ENCODE peak calls at places on chromosomes 12 and 14, in six cellular contexts. One of them, this sample, is unnamed.

GRCh38 chr14:89139404-89140247 is 277.4 kb downstream of the FOXN3 start:
- DNase-seq in epithelial cell of esophagus: peak; percentile 45
- DNase-seq in D721Med: no peak
- DNase-seq in HFFc6: no peak
- DNase-seq in lower lobe of right lung: no peak
- DNase-seq in GM10248: no peak
- DNase-seq in this sample: no peak

GRCh38 chr12:123337053-123337452 is 27.6 kb downstream of the SBNO1 start:
- DNase-seq in epithelial cell of esophagus: no peak
- DNase-seq in D721Med: no peak
- DNase-seq in HFFc6: no peak
- DNase-seq in lower lobe of right lung: no peak
- DNase-seq in GM10248: no peak
- DNase-seq in this sample: no peak

GRCh38 chr12:38903596-38903995 is 1.8 kb downstream of the CPNE8 start:
- DNase-seq in epithelial cell of esophagus: no peak
- DNase-seq in D721Med: no peak
- DNase-seq in HFFc6: no peak
- DNase-seq in lower lobe of right lung: no peak
- DNase-seq in GM10248: no peak
- DNase-seq in this sample: no peak

GRCh38 chr12:21769311-21769710 is 5.2 kb downstream of the KCNJ8 start:
- DNase-seq in epithelial cell of esophagus: no peak
- DNase-seq in D721Med: no peak
- DNase-seq in HFFc6: no peak
- DNase-seq in lower lobe of right lung: no peak
- DNase-seq in GM10248: no peak
- DNase-seq in this sample: no peak

GRCh38 chr12:46559311-46559710 is 186.7 kb upstream of the SLC38A2 start:
- DNase-seq in epithelial cell of esophagus: peak; percentile 98
- DNase-seq in D721Med: no peak
- DNase-seq in HFFc6: no peak
- DNase-seq in lower lobe of right lung: no peak
- DNase-seq in GM10248: no peak
- DNase-seq in this sample: no peak

GRCh38 chr12:27333311-27334009 is 824 bp downstream of the BMAL2 start:
- DNase-seq in epithelial cell of esophagus: peak; percentile 62
- DNase-seq in D721Med: no peak
- DNase-seq in HFFc6: no peak
- DNase-seq in lower lobe of right lung: peak; percentile 72
- DNase-seq in GM10248: peak; percentile 45
- DNase-seq in this sample: no peak

GRCh38 chr12:63965936-63966602 is 121.6 kb downstream of the SRGAP1 start:
- DNase-seq in epithelial cell of esophagus: no peak
- DNase-seq in D721Med: no peak
- DNase-seq in HFFc6: no peak
- DNase-seq in lower lobe of right lung: no peak
- DNase-seq in GM10248: no peak
- DNase-seq in this sample: no peak

GRCh38 chr12:113241191-113242017 is 20.1 kb downstream of the TPCN1 start:
- DNase-seq in epithelial cell of esophagus: peak; percentile 98
- DNase-seq in D721Med: no peak
- DNase-seq in HFFc6: peak; percentile 98
- DNase-seq in lower lobe of right lung: no peak
- DNase-seq in GM10248: no peak
- DNase-seq in this sample: no peak

GRCh38 chr12:27861428-27862167 is 81.6 kb upstream of the MANSC4 start:
- DNase-seq in epithelial cell of esophagus: no peak
- DNase-seq in D721Med: no peak
- DNase-seq in HFFc6: no peak
- DNase-seq in lower lobe of right lung: no peak
- DNase-seq in GM10248: peak; percentile 13
- DNase-seq in this sample: no peak

GRCh38 chr12:119692410-119692809 is 24.5 kb downstream of the PRKAB1 start:
- DNase-seq in epithelial cell of esophagus: no peak
- DNase-seq in D721Med: no peak
- DNase-seq in HFFc6: no peak
- DNase-seq in lower lobe of right lung: no peak
- DNase-seq in GM10248: no peak
- DNase-seq in this sample: no peak

GRCh38 chr14:105532735-105533141 is 6.4 kb downstream of the TMEM121 start:
- DNase-seq in epithelial cell of esophagus: no peak
- DNase-seq in D721Med: no peak
- DNase-seq in HFFc6: no peak
- DNase-seq in lower lobe of right lung: no peak
- DNase-seq in GM10248: peak; percentile 79
- DNase-seq in this sample: no peak
- TF ChIP-seq CTCF in epithelial cell of esophagus: peak; percentile 8
- TF ChIP-seq CTCF in D721Med: peak; percentile 10
- TF ChIP-seq CTCF in HFFc6: peak; percentile 63
- TF ChIP-seq CTCF in lower lobe of right lung: peak; percentile 10
- TF ChIP-seq CTCF in GM10248: peak; percentile 76
- TF ChIP-seq CTCF in this sample: peak; percentile 58

GRCh38 chr12:402127-402456 is 648 bp downstream of the CCDC77 start:
- DNase-seq in epithelial cell of esophagus: peak; percentile 53
- DNase-seq in D721Med: no peak
- DNase-seq in HFFc6: peak; percentile 29
- DNase-seq in lower lobe of right lung: no peak
- DNase-seq in GM10248: no peak
- DNase-seq in this sample: no peak
- TF ChIP-seq CTCF in epithelial cell of esophagus: peak; percentile 52
- TF ChIP-seq CTCF in D721Med: peak; percentile 48
- TF ChIP-seq CTCF in HFFc6: no peak
- TF ChIP-seq CTCF in lower lobe of right lung: no peak
- TF ChIP-seq CTCF in GM10248: no peak
- TF ChIP-seq CTCF in this sample: peak; percentile 50

GRCh38 chr12:23221066-23221465 is 596.1 kb downstream of the ETNK1 start:
- DNase-seq in epithelial cell of esophagus: peak; percentile 44
- DNase-seq in D721Med: no peak
- DNase-seq in HFFc6: no peak
- DNase-seq in lower lobe of right lung: no peak
- DNase-seq in GM10248: no peak
- DNase-seq in this sample: no peak
- TF ChIP-seq CTCF in epithelial cell of esophagus: peak; percentile 60
- TF ChIP-seq CTCF in D721Med: peak; percentile 19
- TF ChIP-seq CTCF in HFFc6: no peak
- TF ChIP-seq CTCF in lower lobe of right lung: no peak
- TF ChIP-seq CTCF in GM10248: no peak
- TF ChIP-seq CTCF in this sample: peak; percentile 57

GRCh38 chr12:54251667-54252284 is 28.1 kb downstream of the CBX5 start:
- DNase-seq in epithelial cell of esophagus: peak; percentile 57
- DNase-seq in D721Med: no peak
- DNase-seq in HFFc6: peak; percentile 39
- DNase-seq in lower lobe of right lung: no peak
- DNase-seq in GM10248: peak; percentile 65
- DNase-seq in this sample: no peak
- TF ChIP-seq CTCF in epithelial cell of esophagus: peak; percentile 58
- TF ChIP-seq CTCF in D721Med: peak; percentile 73
- TF ChIP-seq CTCF in HFFc6: peak; percentile 88
- TF ChIP-seq CTCF in lower lobe of right lung: peak; percentile 61
- TF ChIP-seq CTCF in GM10248: peak; percentile 66
- TF ChIP-seq CTCF in this sample: peak; percentile 76

DNA sequence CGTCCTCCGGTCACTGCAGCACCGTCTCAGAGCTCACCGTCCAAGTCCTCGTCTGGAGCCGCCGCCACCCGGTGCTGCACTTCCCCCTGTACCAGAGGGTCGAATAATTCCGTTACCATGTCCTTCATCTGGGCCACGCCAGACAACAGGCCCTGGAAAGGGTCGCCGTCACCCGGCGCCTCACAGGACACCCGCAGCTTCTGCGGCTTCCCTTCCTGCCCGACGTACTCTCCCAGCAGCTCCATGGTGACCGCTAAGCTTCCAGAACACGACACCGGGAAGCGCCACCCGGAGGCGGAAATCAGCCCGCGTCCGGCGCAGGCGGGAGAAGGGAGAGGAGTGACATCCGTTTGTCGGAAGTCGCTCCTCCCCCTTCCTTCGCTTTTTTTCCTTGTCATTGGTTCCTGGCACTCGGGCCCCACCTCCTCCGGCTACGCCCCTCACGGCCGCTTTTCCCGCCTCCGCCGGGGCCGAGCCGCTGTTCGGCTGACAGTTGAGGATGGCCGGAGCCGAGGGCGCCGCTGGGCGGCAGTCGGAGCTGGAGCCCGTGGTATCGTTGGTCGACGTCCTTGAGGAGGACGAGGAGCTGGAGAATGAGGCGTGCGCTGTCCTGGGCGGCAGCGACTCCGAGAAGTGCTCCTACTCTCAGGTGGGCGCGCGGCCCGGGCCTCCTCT is at the start of the genes GON7 and UBR7:
- DNase-seq in epithelial cell of esophagus: peak; percentile 99
- DNase-seq in D721Med: peak; percentile 75
- DNase-seq in HFFc6: peak; percentile 97
- DNase-seq in lower lobe of right lung: peak; percentile 94
- DNase-seq in GM10248: peak; percentile 94
- DNase-seq in this sample: peak; percentile 89
- TF ChIP-seq CTCF in epithelial cell of esophagus: peak; percentile 31
- TF ChIP-seq CTCF in D721Med: peak; percentile 23
- TF ChIP-seq CTCF in HFFc6: peak; percentile 68
- TF ChIP-seq CTCF in lower lobe of right lung: peak; percentile 48
- TF ChIP-seq CTCF in GM10248: peak; percentile 48
- TF ChIP-seq CTCF in this sample: peak; percentile 20

DNA sequence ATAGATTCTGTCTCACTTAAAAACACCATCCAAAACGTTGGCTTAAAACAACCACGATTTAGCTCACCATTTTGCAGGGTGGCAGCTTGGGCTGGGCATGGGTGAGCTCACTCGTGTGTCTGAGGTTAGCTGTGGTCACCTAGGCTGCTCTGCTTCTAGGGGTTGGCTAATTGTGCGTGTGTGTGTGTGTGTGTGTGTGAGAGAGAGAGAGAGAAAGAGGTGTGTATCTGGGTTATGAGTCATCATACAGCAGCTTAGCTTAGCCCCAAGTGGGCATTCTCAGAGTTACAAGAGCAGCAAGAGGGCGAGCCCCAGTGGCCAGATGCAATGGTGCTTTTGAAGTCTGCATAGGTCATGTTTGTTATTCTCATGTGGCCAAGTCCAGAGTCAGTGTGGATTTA is 6.0 kb downstream of the FBXW8 start:
- DNase-seq in epithelial cell of esophagus: peak; percentile 83
- DNase-seq in D721Med: no peak
- DNase-seq in HFFc6: peak; percentile 87
- DNase-seq in lower lobe of right lung: peak; percentile 65
- DNase-seq in GM10248: peak; percentile 38
- DNase-seq in this sample: peak; percentile 91
- TF ChIP-seq CTCF in epithelial cell of esophagus: peak; percentile 31
- TF ChIP-seq CTCF in D721Med: no peak
- TF ChIP-seq CTCF in HFFc6: peak; percentile 61
- TF ChIP-seq CTCF in lower lobe of right lung: no peak
- TF ChIP-seq CTCF in GM10248: no peak
- TF ChIP-seq CTCF in this sample: peak; percentile 67

GRCh38 chr12:51217133-51217967 is 512 bp downstream of the POU6F1 start:
- DNase-seq in epithelial cell of esophagus: no peak
- DNase-seq in D721Med: peak; percentile 53
- DNase-seq in HFFc6: no peak
- DNase-seq in lower lobe of right lung: peak; percentile 79
- DNase-seq in GM10248: peak; percentile 81
- DNase-seq in this sample: no peak
- TF ChIP-seq CTCF in epithelial cell of esophagus: no peak
- TF ChIP-seq CTCF in D721Med: peak; percentile 11
- TF ChIP-seq CTCF in HFFc6: peak; percentile 50
- TF ChIP-seq CTCF in lower lobe of right lung: peak; percentile 23
- TF ChIP-seq CTCF in GM10248: peak; percentile 51
- TF ChIP-seq CTCF in this sample: peak; percentile 35

GRCh38 chr14:71734076-71734475 is 198.2 kb upstream of the RGS6 start:
- DNase-seq in epithelial cell of esophagus: no peak
- DNase-seq in D721Med: no peak
- DNase-seq in HFFc6: no peak
- DNase-seq in lower lobe of right lung: no peak
- DNase-seq in GM10248: no peak
- DNase-seq in this sample: no peak

GRCh38 chr14:71745072-71745471 is 187.2 kb upstream of the RGS6 start:
- DNase-seq in epithelial cell of esophagus: no peak
- DNase-seq in D721Med: no peak
- DNase-seq in HFFc6: no peak
- DNase-seq in lower lobe of right lung: no peak
- DNase-seq in GM10248: no peak
- DNase-seq in this sample: no peak

GRCh38 chr14:71742491-71742890 is 189.7 kb upstream of the RGS6 start:
- DNase-seq in epithelial cell of esophagus: peak; percentile 78
- DNase-seq in D721Med: no peak
- DNase-seq in HFFc6: no peak
- DNase-seq in lower lobe of right lung: no peak
- DNase-seq in GM10248: no peak
- DNase-seq in this sample: no peak

GRCh38 chr14:71739273-71739990 is 192.8 kb upstream of the RGS6 start:
- DNase-seq in epithelial cell of esophagus: peak; percentile 86
- DNase-seq in D721Med: no peak
- DNase-seq in HFFc6: no peak
- DNase-seq in lower lobe of right lung: no peak
- DNase-seq in GM10248: no peak
- DNase-seq in this sample: no peak
- TF ChIP-seq CTCF in epithelial cell of esophagus: peak; percentile 15
- TF ChIP-seq CTCF in D721Med: no peak
- TF ChIP-seq CTCF in HFFc6: peak; percentile 46
- TF ChIP-seq CTCF in lower lobe of right lung: no peak
- TF ChIP-seq CTCF in GM10248: no peak
- TF ChIP-seq CTCF in this sample: peak; percentile 15

GRCh38 chr12:106682594-106683234 is 91.8 kb upstream of the RIC8B start:
- DNase-seq in epithelial cell of esophagus: peak; percentile 35
- DNase-seq in D721Med: no peak
- DNase-seq in HFFc6: peak; percentile 32
- DNase-seq in lower lobe of right lung: no peak
- DNase-seq in GM10248: peak; percentile 30
- DNase-seq in this sample: peak; percentile 2
- TF ChIP-seq CTCF in epithelial cell of esophagus: peak; percentile 28
- TF ChIP-seq CTCF in D721Med: peak; percentile 31
- TF ChIP-seq CTCF in HFFc6: peak; percentile 65
- TF ChIP-seq CTCF in lower lobe of right lung: peak; percentile 27
- TF ChIP-seq CTCF in GM10248: peak; percentile 23
- TF ChIP-seq CTCF in this sample: peak; percentile 43

GRCh38 chr12:24630446-24630845 is 318.5 kb downstream of the BCAT1 start:
- DNase-seq in epithelial cell of esophagus: no peak
- DNase-seq in D721Med: no peak
- DNase-seq in HFFc6: no peak
- DNase-seq in lower lobe of right lung: no peak
- DNase-seq in GM10248: no peak
- DNase-seq in this sample: no peak
- TF ChIP-seq CTCF in epithelial cell of esophagus: peak; percentile 24
- TF ChIP-seq CTCF in D721Med: no peak
- TF ChIP-seq CTCF in HFFc6: no peak
- TF ChIP-seq CTCF in lower lobe of right lung: no peak
- TF ChIP-seq CTCF in GM10248: no peak
- TF ChIP-seq CTCF in this sample: peak; percentile 21